ENCODE peak calls at places on chromosomes 16 and 17, in five cellular contexts. One of them, this sample, is unnamed.

GRCh38 chr17:64385187-64386083 is 5.2 kb downstream of the PECAM1 start:
- DNase-seq in natural killer cell: peak
- DNase-seq in AG09309: peak
- DNase-seq in RWPE1: peak
- DNase-seq in left ventricle myocardium inferior: peak
- DNase-seq in this sample: no peak

GRCh38 chr17:41446806-41447205 is 6.0 kb upstream of the KRT38 start:
- DNase-seq in natural killer cell: no peak
- DNase-seq in AG09309: peak
- DNase-seq in RWPE1: no peak
- DNase-seq in left ventricle myocardium inferior: no peak
- DNase-seq in this sample: no peak

GRCh38 chr16:86078121-86078600 is 179.2 kb downstream of the IRF8 start:
- DNase-seq in natural killer cell: no peak
- DNase-seq in AG09309: no peak
- DNase-seq in RWPE1: no peak
- DNase-seq in left ventricle myocardium inferior: no peak
- DNase-seq in this sample: no peak

GRCh38 chr17:63675607-63676539 is 24.1 kb downstream of the LIMD2 start:
- DNase-seq in natural killer cell: no peak
- DNase-seq in AG09309: peak
- DNase-seq in RWPE1: peak
- DNase-seq in left ventricle myocardium inferior: peak
- DNase-seq in this sample: no peak

GRCh38 chr16:82732461-82732860 is 105.7 kb downstream of the CDH13 start:
- DNase-seq in natural killer cell: no peak
- DNase-seq in AG09309: peak
- DNase-seq in RWPE1: no peak
- DNase-seq in left ventricle myocardium inferior: no peak
- DNase-seq in this sample: no peak

GRCh38 chr16:53052519-53053501 is at the start of gene CHD9NB:
- DNase-seq in natural killer cell: no peak
- DNase-seq in AG09309: peak
- DNase-seq in RWPE1: peak
- DNase-seq in left ventricle myocardium inferior: no peak
- DNase-seq in this sample: no peak

GRCh38 chr17:38982858-38983746 is 15.9 kb upstream of the FBXO47 start:
- DNase-seq in natural killer cell: no peak
- DNase-seq in AG09309: no peak
- DNase-seq in RWPE1: peak
- DNase-seq in left ventricle myocardium inferior: no peak
- DNase-seq in this sample: no peak

GRCh38 chr17:46766493-46767491 is 51.7 kb downstream of the WNT3 start:
- DNase-seq in natural killer cell: no peak
- DNase-seq in AG09309: no peak
- DNase-seq in RWPE1: no peak
- DNase-seq in left ventricle myocardium inferior: no peak
- DNase-seq in this sample: no peak

GRCh38 chr16:85254051-85254450 is 141.8 kb upstream of the CIBAR2 start:
- DNase-seq in natural killer cell: no peak
- DNase-seq in AG09309: no peak
- DNase-seq in RWPE1: no peak
- DNase-seq in left ventricle myocardium inferior: no peak
- DNase-seq in this sample: no peak

GRCh38 chr16:29310852-29311314 is 95.6 kb downstream of the NPIPB11 start:
- DNase-seq in natural killer cell: no peak
- DNase-seq in AG09309: no peak
- DNase-seq in RWPE1: no peak
- DNase-seq in left ventricle myocardium inferior: no peak
- DNase-seq in this sample: no peak

GRCh38 chr17:19958023-19958422 is 19.6 kb downstream of the AKAP10 start:
- DNase-seq in natural killer cell: no peak
- DNase-seq in AG09309: peak
- DNase-seq in RWPE1: peak
- DNase-seq in left ventricle myocardium inferior: no peak
- DNase-seq in this sample: no peak

GRCh38 chr17:27494192-27495091 is 38.2 kb downstream of the KSR1 start:
- DNase-seq in natural killer cell: no peak
- DNase-seq in AG09309: peak
- DNase-seq in RWPE1: peak
- DNase-seq in left ventricle myocardium inferior: peak
- DNase-seq in this sample: peak

GRCh38 chr16:4306439-4307214 is 9.2 kb upstream of the GLIS2 start:
- DNase-seq in natural killer cell: peak
- DNase-seq in AG09309: no peak
- DNase-seq in RWPE1: no peak
- DNase-seq in left ventricle myocardium inferior: no peak
- DNase-seq in this sample: no peak

GRCh38 chr16:75087040-75087979 is 29.3 kb downstream of the LDHD start:
- DNase-seq in natural killer cell: no peak
- DNase-seq in AG09309: no peak
- DNase-seq in RWPE1: no peak
- DNase-seq in left ventricle myocardium inferior: peak
- DNase-seq in this sample: no peak

GRCh38 chr17:10657866-10658265 is 757 bp upstream of the MYH3 start:
- DNase-seq in natural killer cell: no peak
- DNase-seq in AG09309: no peak
- DNase-seq in RWPE1: no peak
- DNase-seq in left ventricle myocardium inferior: no peak
- DNase-seq in this sample: no peak

GRCh38 chr16:10509534-10510025 is 70.8 kb downstream of the EMP2 start:
- DNase-seq in natural killer cell: peak
- DNase-seq in AG09309: peak
- DNase-seq in RWPE1: peak
- DNase-seq in left ventricle myocardium inferior: no peak
- DNase-seq in this sample: peak

GRCh38 chr16:85245307-85246172 is 133.3 kb upstream of the CIBAR2 start:
- DNase-seq in natural killer cell: peak
- DNase-seq in AG09309: peak
- DNase-seq in RWPE1: peak
- DNase-seq in left ventricle myocardium inferior: no peak
- DNase-seq in this sample: peak

GRCh38 chr16:21100447-21100846 is 50.2 kb downstream of the DNAH3 start:
- DNase-seq in natural killer cell: no peak
- DNase-seq in AG09309: no peak
- DNase-seq in RWPE1: peak
- DNase-seq in left ventricle myocardium inferior: no peak
- DNase-seq in this sample: no peak

GRCh38 chr16:85995591-85996461 is 96.9 kb downstream of the IRF8 start:
- DNase-seq in natural killer cell: no peak
- DNase-seq in AG09309: no peak
- DNase-seq in RWPE1: no peak
- DNase-seq in left ventricle myocardium inferior: no peak
- DNase-seq in this sample: no peak

GRCh38 chr16:3097266-3097665 is 1.8 kb downstream of the ZSCAN10 start:
- DNase-seq in natural killer cell: no peak
- DNase-seq in AG09309: no peak
- DNase-seq in RWPE1: no peak
- DNase-seq in left ventricle myocardium inferior: no peak
- DNase-seq in this sample: no peak

GRCh38 chr16:80375513-80375912 is 165.3 kb upstream of the DYNLRB2 start:
- DNase-seq in natural killer cell: no peak
- DNase-seq in AG09309: no peak
- DNase-seq in RWPE1: no peak
- DNase-seq in left ventricle myocardium inferior: no peak
- DNase-seq in this sample: no peak

GRCh38 chr16:31428277-31428597 is at the start of gene COX6A2:
- DNase-seq in natural killer cell: no peak
- DNase-seq in AG09309: no peak
- DNase-seq in RWPE1: no peak
- DNase-seq in left ventricle myocardium inferior: peak
- DNase-seq in this sample: no peak

GRCh38 chr17:14604920-14605599 is 304.2 kb downstream of the HS3ST3B1 start:
- DNase-seq in natural killer cell: no peak
- DNase-seq in AG09309: no peak
- DNase-seq in RWPE1: no peak
- DNase-seq in left ventricle myocardium inferior: peak
- DNase-seq in this sample: no peak

GRCh38 chr16:23836078-23836403 is 258 bp downstream of the PRKCB start:
- DNase-seq in natural killer cell: no peak
- DNase-seq in AG09309: no peak
- DNase-seq in RWPE1: no peak
- DNase-seq in left ventricle myocardium inferior: no peak
- DNase-seq in this sample: no peak

GRCh38 chr16:82043680-82044584 is 8.9 kb downstream of the HSD17B2 start:
- DNase-seq in natural killer cell: no peak
- DNase-seq in AG09309: peak
- DNase-seq in RWPE1: peak
- DNase-seq in left ventricle myocardium inferior: no peak
- DNase-seq in this sample: no peak

GRCh38 chr17:67431210-67432015 is 54.3 kb downstream of the PITPNC1 start:
- DNase-seq in natural killer cell: no peak
- DNase-seq in AG09309: peak
- DNase-seq in RWPE1: peak
- DNase-seq in left ventricle myocardium inferior: no peak
- DNase-seq in this sample: no peak

DNA sequence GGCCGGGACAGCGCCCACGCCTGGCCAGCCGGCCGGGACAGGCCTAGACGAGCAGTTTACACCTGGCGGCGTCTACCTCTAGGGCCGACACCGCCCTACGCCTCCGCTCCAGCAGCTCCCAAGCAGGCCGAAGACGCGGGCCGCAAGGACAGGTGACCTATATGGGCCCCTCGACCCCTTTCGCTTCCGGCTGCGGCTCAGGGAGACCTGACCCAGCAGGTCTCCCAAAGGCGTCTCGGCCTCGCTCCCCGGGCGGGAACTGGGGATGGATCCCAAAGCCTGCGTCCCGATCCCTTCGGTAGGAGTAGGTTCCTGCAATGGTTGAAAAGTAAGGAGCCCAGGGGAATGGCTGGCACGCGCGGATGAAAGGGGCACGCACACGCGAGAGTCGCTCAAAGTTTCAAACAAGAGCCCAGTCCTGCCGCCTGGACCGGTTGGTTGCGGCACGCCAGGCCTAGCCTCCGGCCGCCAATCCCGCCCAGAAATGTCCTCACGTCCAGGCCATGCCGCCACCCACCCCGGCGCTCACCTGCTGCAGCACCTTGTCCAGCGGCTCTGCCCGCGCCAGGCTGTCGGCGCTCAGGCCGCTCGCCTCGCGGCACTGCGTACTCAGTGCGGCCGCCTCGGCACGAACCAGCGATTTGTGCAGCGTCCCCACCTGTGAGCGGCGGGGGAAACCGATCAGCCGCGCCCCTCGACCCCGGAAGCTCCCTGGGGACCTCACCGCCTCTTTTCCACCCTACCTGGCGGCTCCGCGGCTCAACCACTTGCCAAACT is 634 bp downstream of the ESRP2 start:
- DNase-seq in natural killer cell: no peak
- DNase-seq in AG09309: no peak
- DNase-seq in RWPE1: peak
- DNase-seq in left ventricle myocardium inferior: no peak
- DNase-seq in this sample: peak
- TF ChIP-seq CTCF in natural killer cell: no peak
- TF ChIP-seq CTCF in AG09309: no peak
- TF ChIP-seq CTCF in RWPE1: peak
- TF ChIP-seq CTCF in left ventricle myocardium inferior: no peak
- TF ChIP-seq CTCF in this sample: peak

DNA sequence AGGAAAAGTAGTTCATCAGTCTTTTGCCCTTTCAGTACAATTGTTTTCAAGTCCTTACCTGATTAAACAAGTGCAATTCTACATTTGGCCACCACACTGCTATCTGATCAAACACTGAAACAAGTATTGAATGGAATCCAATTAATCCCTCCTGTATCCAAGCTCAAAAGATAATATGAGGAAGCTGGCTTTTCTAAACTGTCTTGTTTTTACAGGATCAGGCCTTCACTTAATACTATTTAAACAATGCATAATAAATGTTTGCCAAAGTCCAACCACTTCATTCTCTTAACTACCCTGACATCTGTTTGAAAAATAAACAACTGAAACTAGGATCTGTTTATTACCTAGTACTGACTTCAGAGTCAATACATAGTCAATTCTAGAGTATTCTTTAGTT is 131.6 kb downstream of the MRTFB start:
- DNase-seq in natural killer cell: no peak
- DNase-seq in AG09309: no peak
- DNase-seq in RWPE1: no peak
- DNase-seq in left ventricle myocardium inferior: no peak
- DNase-seq in this sample: no peak
- TF ChIP-seq CTCF in natural killer cell: peak
- TF ChIP-seq CTCF in AG09309: peak
- TF ChIP-seq CTCF in RWPE1: peak
- TF ChIP-seq CTCF in left ventricle myocardium inferior: peak
- TF ChIP-seq CTCF in this sample: peak

GRCh38 chr17:75476274-75476673 is 19.8 kb downstream of the TMEM94 start:
- DNase-seq in natural killer cell: no peak
- DNase-seq in AG09309: no peak
- DNase-seq in RWPE1: no peak
- DNase-seq in left ventricle myocardium inferior: no peak
- DNase-seq in this sample: no peak

GRCh38 chr17:75476752-75477492 is 20.5 kb downstream of the TMEM94 start:
- DNase-seq in natural killer cell: no peak
- DNase-seq in AG09309: no peak
- DNase-seq in RWPE1: no peak
- DNase-seq in left ventricle myocardium inferior: no peak
- DNase-seq in this sample: no peak

GRCh38 chr17:75474736-75475135 is 18.3 kb downstream of the TMEM94 start:
- DNase-seq in natural killer cell: no peak
- DNase-seq in AG09309: no peak
- DNase-seq in RWPE1: no peak
- DNase-seq in left ventricle myocardium inferior: no peak
- DNase-seq in this sample: no peak

GRCh38 chr17:75475144-75475835 is 18.9 kb downstream of the TMEM94 start:
- DNase-seq in natural killer cell: no peak
- DNase-seq in AG09309: no peak
- DNase-seq in RWPE1: no peak
- DNase-seq in left ventricle myocardium inferior: no peak
- DNase-seq in this sample: no peak

DNA sequence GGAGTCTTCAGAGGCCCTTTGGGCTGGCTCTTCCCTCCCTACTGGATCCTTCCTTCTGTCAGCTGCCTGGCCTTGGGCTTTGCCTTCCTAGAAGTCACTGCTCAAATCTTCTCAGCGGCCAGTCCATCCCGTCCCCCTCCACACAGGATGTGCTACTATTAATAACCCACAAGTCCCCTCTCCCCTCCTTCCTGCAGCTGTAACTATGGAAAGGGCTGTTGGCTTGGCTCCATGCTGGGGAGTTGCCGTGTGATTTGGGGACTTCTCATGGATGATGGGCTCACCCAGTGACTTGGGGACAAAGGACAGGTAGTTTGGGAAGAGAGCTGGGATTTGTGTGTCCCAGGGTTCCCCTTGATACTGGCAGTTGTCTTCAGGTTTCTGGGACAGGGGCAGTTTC is 19.4 kb downstream of the TMEM94 start:
- DNase-seq in natural killer cell: no peak
- DNase-seq in AG09309: no peak
- DNase-seq in RWPE1: no peak
- DNase-seq in left ventricle myocardium inferior: peak
- DNase-seq in this sample: no peak
- TF ChIP-seq CTCF in natural killer cell: no peak
- TF ChIP-seq CTCF in AG09309: no peak
- TF ChIP-seq CTCF in RWPE1: no peak
- TF ChIP-seq CTCF in left ventricle myocardium inferior: no peak
- TF ChIP-seq CTCF in this sample: no peak

GRCh38 chr16:1512174-1512573 is 19.0 kb downstream of the TELO2 start:
- DNase-seq in natural killer cell: no peak
- DNase-seq in AG09309: no peak
- DNase-seq in RWPE1: no peak
- DNase-seq in left ventricle myocardium inferior: no peak
- DNase-seq in this sample: no peak
- TF ChIP-seq CTCF in natural killer cell: no peak
- TF ChIP-seq CTCF in AG09309: no peak
- TF ChIP-seq CTCF in RWPE1: no peak
- TF ChIP-seq CTCF in left ventricle myocardium inferior: no peak
- TF ChIP-seq CTCF in this sample: no peak

This sample was measured in progenitor cell of endocrine pancreas.